ENCODE peak calls at places on chromosomes 4 and X, in four cellular contexts. E, G, J and Y are unnamed samples.

GRCh38 chr4:90292438-90292837 is 165.2 kb downstream of the CCSER1 start:
- DNase-seq in E (no peak), G (no peak), J (no peak), Y (no peak)

GRCh38 chr4:107167051-107167450 is 130.9 kb upstream of the DKK2 start:
- DNase-seq in E (no peak), G (no peak), J (no peak), Y (no peak)

GRCh38 chrX:106999002-106999975 is 723 bp downstream of the MORC4 start:
- DNase-seq in E (peak), G (peak), J (peak), Y (peak)

GRCh38 chr4:1604181-1604705 is 79.9 kb downstream of the FAM53A start:
- DNase-seq in E (peak), G (peak), J (no peak), Y (no peak)

GRCh38 chr4:186948361-186949291 is 225.0 kb upstream of the FAT1 start:
- DNase-seq in E (peak), G (peak), J (no peak), Y (no peak)

GRCh38 chrX:40006025-40007017 is 91.4 kb downstream of the BCOR start:
- DNase-seq in E (peak), G (peak), J (no peak), Y (no peak)

GRCh38 chrX:50780144-50780543 is 33.9 kb downstream of the SHROOM4 start:
- DNase-seq in E (no peak), G (no peak), J (no peak), Y (no peak)

GRCh38 chr4:101304916-101305315 is 42.4 kb downstream of the PPP3CA start:
- DNase-seq in E (peak), G (no peak), J (no peak), Y (peak)

GRCh38 chrX:106036716-106037115 is 1.8 kb downstream of the SERPINA7 start:
- DNase-seq in E (no peak), G (no peak), J (no peak), Y (no peak)

GRCh38 chrX:155718964-155719586 is 106.3 kb upstream of the TMLHE start:
- DNase-seq in E (no peak), G (peak), J (no peak), Y (peak)

GRCh38 chr4:80049402-80049801 is 23.6 kb downstream of the ANTXR2 start:
- DNase-seq in E (peak), G (no peak), J (no peak), Y (no peak)

GRCh38 chr4:70601422-70602039 is 9.5 kb downstream of the AMBN start:
- DNase-seq in E (peak), G (peak), J (peak), Y (peak)

GRCh38 chrX:148448686-148449085 is 51.7 kb upstream of the AFF2 start:
- DNase-seq in E (no peak), G (no peak), J (no peak), Y (no peak)

GRCh38 chrX:43436497-43436896 is 219.6 kb upstream of the MAOA start:
- DNase-seq in E (no peak), G (no peak), J (no peak), Y (no peak)

GRCh38 chr4:80179637-80180161 is 17.6 kb upstream of the PRDM8 start:
- DNase-seq in E (no peak), G (no peak), J (no peak), Y (no peak)

GRCh38 chr4:5758741-5759140 is 47.7 kb downstream of the EVC start:
- DNase-seq in E (no peak), G (no peak), J (no peak), Y (peak)

GRCh38 chr4:44279469-44279868 is 169.1 kb downstream of the KCTD8 start:
- DNase-seq in E (no peak), G (no peak), J (no peak), Y (no peak)